ENCODE peak calls at places on chromosomes 16 and 17, in nine cellular contexts. One of them, this sample, is unnamed.

GRCh38 chr17:2090804-2091534 is 36.1 kb downstream of the HIC1 start:
- DNase-seq in activated naive CD8-positive, alpha-beta T cell treated with anti-CD3 and anti-CD28 coated beads, Interleukin-2, amount 50 U/mL, for 16 hours: no peak
- DNase-seq in DMS79 treated with DMSO at 0.1 percent for 48 hours: no peak
- DNase-seq in hepatic stellate cell: peak; percentile 94
- DNase-seq in T-helper 1 cell: no peak
- DNase-seq in mucosa of gallbladder: peak; percentile 45
- DNase-seq in CD4-positive, alpha-beta T cell: no peak
- DNase-seq in NCI-H69: peak; percentile 39
- DNase-seq in HEK293T: peak; percentile 58
- DNase-seq in this sample: peak; percentile 93

GRCh38 chr16:30658731-30659506 is 688 bp downstream of the FBRS start:
- DNase-seq in T-helper 1 cell: no peak
- DNase-seq in hepatic stellate cell: peak; percentile 91
- DNase-seq in CD4-positive, alpha-beta T cell: no peak
- DNase-seq in DMS79 treated with DMSO at 0.1 percent for 48 hours: peak; percentile 97
- DNase-seq in activated naive CD8-positive, alpha-beta T cell treated with anti-CD3 and anti-CD28 coated beads, Interleukin-2, amount 50 U/mL, for 16 hours: no peak
- DNase-seq in mucosa of gallbladder: peak; percentile 32
- DNase-seq in HEK293T: peak; percentile 94
- DNase-seq in NCI-H69: peak; percentile 98
- DNase-seq in this sample: peak; percentile 94

GRCh38 chr16:55496509-55497145 is 12.2 kb upstream of the LPCAT2 start:
- DNase-seq in DMS79 treated with DMSO at 0.1 percent for 48 hours: no peak
- DNase-seq in CD4-positive, alpha-beta T cell: no peak
- DNase-seq in NCI-H69: no peak
- DNase-seq in HEK293T: no peak
- DNase-seq in T-helper 1 cell: no peak
- DNase-seq in mucosa of gallbladder: no peak
- DNase-seq in activated naive CD8-positive, alpha-beta T cell treated with anti-CD3 and anti-CD28 coated beads, Interleukin-2, amount 50 U/mL, for 16 hours: no peak
- DNase-seq in hepatic stellate cell: no peak
- DNase-seq in this sample: peak; percentile 85

GRCh38 chr16:66660422-66661209 is 35.9 kb downstream of the CMTM4 start:
- DNase-seq in hepatic stellate cell: peak; percentile 80
- DNase-seq in CD4-positive, alpha-beta T cell: no peak
- DNase-seq in activated naive CD8-positive, alpha-beta T cell treated with anti-CD3 and anti-CD28 coated beads, Interleukin-2, amount 50 U/mL, for 16 hours: no peak
- DNase-seq in HEK293T: peak; percentile 67
- DNase-seq in T-helper 1 cell: no peak
- DNase-seq in DMS79 treated with DMSO at 0.1 percent for 48 hours: peak; percentile 68
- DNase-seq in NCI-H69: peak; percentile 82
- DNase-seq in mucosa of gallbladder: peak; percentile 59
- DNase-seq in this sample: peak; percentile 89

GRCh38 chr16:2475413-2476344 is 752 bp downstream of the TBC1D24 start:
- DNase-seq in mucosa of gallbladder: no peak
- DNase-seq in NCI-H69: peak; percentile 71
- DNase-seq in hepatic stellate cell: peak; percentile 41
- DNase-seq in activated naive CD8-positive, alpha-beta T cell treated with anti-CD3 and anti-CD28 coated beads, Interleukin-2, amount 50 U/mL, for 16 hours: no peak
- DNase-seq in HEK293T: no peak
- DNase-seq in T-helper 1 cell: peak; percentile 39
- DNase-seq in CD4-positive, alpha-beta T cell: no peak
- DNase-seq in DMS79 treated with DMSO at 0.1 percent for 48 hours: no peak
- DNase-seq in this sample: no peak

GRCh38 chr17:73342549-73343167 is 30.9 kb upstream of the CDC42EP4 start:
- DNase-seq in mucosa of gallbladder: no peak
- DNase-seq in HEK293T: no peak
- DNase-seq in CD4-positive, alpha-beta T cell: no peak
- DNase-seq in DMS79 treated with DMSO at 0.1 percent for 48 hours: no peak
- DNase-seq in NCI-H69: peak; percentile 90
- DNase-seq in activated naive CD8-positive, alpha-beta T cell treated with anti-CD3 and anti-CD28 coated beads, Interleukin-2, amount 50 U/mL, for 16 hours: no peak
- DNase-seq in hepatic stellate cell: peak; percentile 66
- DNase-seq in T-helper 1 cell: no peak
- DNase-seq in this sample: peak; percentile 63

GRCh38 chr17:75844530-75845057 is 390 bp upstream of the UNC13D start:
- DNase-seq in DMS79 treated with DMSO at 0.1 percent for 48 hours: no peak
- DNase-seq in T-helper 1 cell: no peak
- DNase-seq in activated naive CD8-positive, alpha-beta T cell treated with anti-CD3 and anti-CD28 coated beads, Interleukin-2, amount 50 U/mL, for 16 hours: no peak
- DNase-seq in HEK293T: no peak
- DNase-seq in mucosa of gallbladder: peak; percentile 85
- DNase-seq in NCI-H69: no peak
- DNase-seq in CD4-positive, alpha-beta T cell: no peak
- DNase-seq in hepatic stellate cell: no peak
- DNase-seq in this sample: no peak

GRCh38 chr16:57618306-57619132 is 9.9 kb upstream of the ADGRG1 start:
- DNase-seq in hepatic stellate cell: no peak
- DNase-seq in NCI-H69: peak; percentile 51
- DNase-seq in CD4-positive, alpha-beta T cell: no peak
- DNase-seq in HEK293T: no peak
- DNase-seq in mucosa of gallbladder: no peak
- DNase-seq in T-helper 1 cell: no peak
- DNase-seq in activated naive CD8-positive, alpha-beta T cell treated with anti-CD3 and anti-CD28 coated beads, Interleukin-2, amount 50 U/mL, for 16 hours: no peak
- DNase-seq in DMS79 treated with DMSO at 0.1 percent for 48 hours: no peak
- DNase-seq in this sample: no peak

GRCh38 chr17:80465316-80465974 is 11.0 kb downstream of the NPTX1 start:
- DNase-seq in DMS79 treated with DMSO at 0.1 percent for 48 hours: no peak
- DNase-seq in NCI-H69: no peak
- DNase-seq in T-helper 1 cell: no peak
- DNase-seq in mucosa of gallbladder: no peak
- DNase-seq in activated naive CD8-positive, alpha-beta T cell treated with anti-CD3 and anti-CD28 coated beads, Interleukin-2, amount 50 U/mL, for 16 hours: no peak
- DNase-seq in hepatic stellate cell: no peak
- DNase-seq in CD4-positive, alpha-beta T cell: no peak
- DNase-seq in HEK293T: no peak
- DNase-seq in this sample: no peak

GRCh38 chr17:81033535-81034167 is 1.3 kb upstream of the BAIAP2 start:
- DNase-seq in NCI-H69: peak; percentile 56
- DNase-seq in activated naive CD8-positive, alpha-beta T cell treated with anti-CD3 and anti-CD28 coated beads, Interleukin-2, amount 50 U/mL, for 16 hours: no peak
- DNase-seq in HEK293T: no peak
- DNase-seq in CD4-positive, alpha-beta T cell: no peak
- DNase-seq in mucosa of gallbladder: no peak
- DNase-seq in hepatic stellate cell: no peak
- DNase-seq in T-helper 1 cell: no peak
- DNase-seq in DMS79 treated with DMSO at 0.1 percent for 48 hours: no peak
- DNase-seq in this sample: no peak

GRCh38 chr17:36939059-36939943 is 2.0 kb downstream of the LHX1 start:
- DNase-seq in DMS79 treated with DMSO at 0.1 percent for 48 hours: peak; percentile 58
- DNase-seq in activated naive CD8-positive, alpha-beta T cell treated with anti-CD3 and anti-CD28 coated beads, Interleukin-2, amount 50 U/mL, for 16 hours: no peak
- DNase-seq in hepatic stellate cell: no peak
- DNase-seq in T-helper 1 cell: no peak
- DNase-seq in CD4-positive, alpha-beta T cell: no peak
- DNase-seq in mucosa of gallbladder: no peak
- DNase-seq in NCI-H69: peak; percentile 46
- DNase-seq in HEK293T: no peak
- DNase-seq in this sample: no peak

GRCh38 chr17:59155439-59156177 is at the start of gene PRR11:
- DNase-seq in HEK293T: no peak
- DNase-seq in CD4-positive, alpha-beta T cell: peak; percentile 82
- DNase-seq in T-helper 1 cell: peak; percentile 100
- DNase-seq in DMS79 treated with DMSO at 0.1 percent for 48 hours: peak; percentile 99
- DNase-seq in mucosa of gallbladder: peak; percentile 98
- DNase-seq in NCI-H69: peak; percentile 100
- DNase-seq in hepatic stellate cell: peak; percentile 93
- DNase-seq in activated naive CD8-positive, alpha-beta T cell treated with anti-CD3 and anti-CD28 coated beads, Interleukin-2, amount 50 U/mL, for 16 hours: peak; percentile 81
- DNase-seq in this sample: peak; percentile 100

This sample was measured in RPMI7951.